ENCODE peak calls at places on chromosomes 2 and 18, in four cellular contexts. J is adipocyte, Q is OCI-LY7, P is cardiac muscle cell. C is an unnamed sample.

GRCh38 chr2:214575030-214575949 is 164.4 kb downstream of the VWC2L start:
- DNase-seq in Q (no peak), P (no peak), J (no peak), C (no peak)

GRCh38 chr18:39862341-39862740 is 2092.7 kb upstream of the PIK3C3 start:
- DNase-seq in P (no peak), Q (no peak), J (no peak), C (no peak)

GRCh38 chr2:41994177-41994576 is 53.6 kb upstream of the PKDCC start:
- DNase-seq in J (peak), P (peak), Q (no peak), C (no peak)

GRCh38 chr2:29459445-29460179 is 344.4 kb downstream of the CLIP4 start:
- DNase-seq in J (peak), P (peak), Q (no peak), C (no peak)

GRCh38 chr2:58925676-58926081 is 684.6 kb upstream of the FANCL start:
- DNase-seq in Q (no peak), P (no peak), J (peak), C (no peak)

GRCh38 chr2:197784956-197785941 is at the start of gene BOLL:
- DNase-seq in P (no peak), Q (no peak), J (no peak), C (no peak)

GRCh38 chr2:204015118-204015842 is 78.7 kb downstream of the ICOS start:
- DNase-seq in J (no peak), Q (no peak), P (no peak), C (no peak)

GRCh38 chr2:148607553-148607952 is 37.0 kb upstream of the EPC2 start:
- DNase-seq in J (no peak), P (no peak), Q (no peak), C (no peak)

GRCh38 chr2:138093455-138093854 is 129.2 kb downstream of the HNMT start:
- DNase-seq in P (no peak), Q (no peak), J (no peak), C (no peak)

GRCh38 chr2:237207641-237208040 is 122.0 kb downstream of the COPS8 start:
- DNase-seq in J (peak), P (peak), Q (no peak), C (no peak)

DNA sequence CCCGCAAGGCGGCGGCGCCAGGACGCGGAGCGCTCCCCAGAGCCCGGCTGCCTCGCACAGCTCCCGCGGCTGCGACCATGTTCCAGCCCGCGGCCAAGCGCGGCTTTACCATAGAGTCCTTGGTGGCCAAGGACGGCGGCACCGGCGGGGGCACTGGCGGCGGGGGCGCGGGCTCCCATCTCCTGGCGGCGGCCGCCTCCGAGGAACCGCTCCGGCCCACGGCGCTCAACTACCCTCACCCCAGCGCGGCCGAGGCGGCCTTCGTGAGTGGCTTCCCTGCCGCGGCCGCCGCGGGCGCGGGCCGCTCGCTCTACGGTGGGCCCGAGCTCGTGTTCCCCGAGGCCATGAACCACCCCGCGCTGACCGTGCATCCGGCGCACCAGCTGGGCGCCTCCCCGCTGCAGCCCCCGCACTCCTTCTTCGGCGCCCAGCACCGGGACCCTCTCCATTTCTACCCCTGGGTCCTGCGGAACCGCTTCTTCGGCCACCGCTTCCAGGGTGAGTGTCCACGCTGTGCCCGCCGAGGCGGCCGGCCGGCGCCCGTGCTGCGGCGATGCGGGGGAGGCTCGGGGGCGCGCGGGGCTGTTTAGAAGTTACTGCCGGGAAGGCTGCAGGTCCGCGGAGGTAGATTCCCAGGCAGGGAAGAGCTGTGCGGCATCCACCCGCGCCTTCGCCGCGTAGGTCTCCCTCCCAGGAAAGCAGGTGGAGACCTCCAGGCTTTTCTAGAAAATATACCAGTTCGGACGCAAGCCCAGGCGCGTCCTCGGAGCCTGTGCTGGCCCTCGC is 749 bp downstream of the EMX1 start:
- DNase-seq in Q (no peak), P (no peak), J (no peak), C (no peak)
- H3K4me3 ChIP-seq in Q (no peak), P (peak), J (no peak), C (no peak)

GRCh38 chr2:11743846-11744553 is 2.4 kb upstream of the LPIN1 start:
- DNase-seq in J (peak), P (peak), Q (peak), C (peak)

GRCh38 chr2:11742702-11743530 is 3.5 kb upstream of the LPIN1 start:
- DNase-seq in P (no peak), Q (no peak), J (no peak), C (no peak)

GRCh38 chr2:11742317-11742701 is 4.1 kb upstream of the LPIN1 start:
- DNase-seq in Q (no peak), P (no peak), J (no peak), C (no peak)

GRCh38 chr2:11744631-11745394 is 1.6 kb upstream of the LPIN1 start:
- DNase-seq in Q (peak), J (peak), P (peak), C (peak)

GRCh38 chr2:11743531-11743815 is 3.0 kb upstream of the LPIN1 start:
- DNase-seq in P (no peak), J (no peak), Q (no peak), C (no peak)
- H3K4me3 ChIP-seq in P (no peak), J (no peak), Q (peak), C (no peak)

GRCh38 chr2:225464346-225465025 is 65.0 kb downstream of the NYAP2 start:
- DNase-seq in J (no peak), Q (no peak), P (no peak), C (no peak)
- H3K4me3 ChIP-seq in J (peak), Q (no peak), P (no peak), C (no peak)

DNA sequence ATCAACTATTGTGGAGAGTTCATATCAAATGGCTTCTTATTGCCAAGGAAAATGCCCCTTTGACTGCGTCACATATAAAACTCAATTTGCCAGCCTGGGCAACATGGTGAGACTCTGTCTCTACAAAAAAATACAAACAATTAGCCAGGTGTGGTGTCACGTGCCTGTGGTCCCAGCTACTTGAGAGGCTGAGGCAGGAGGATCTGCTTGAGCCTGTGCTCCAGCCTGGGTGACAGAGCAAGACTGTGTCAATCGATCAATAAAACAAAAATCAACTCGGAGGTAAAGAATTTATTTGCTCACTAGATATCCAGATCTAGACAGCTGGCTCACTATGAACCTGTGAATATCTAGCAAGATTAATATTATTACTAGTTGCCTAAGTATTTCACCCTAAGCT is 1.7 kb upstream of the ZCCHC2 start:
- DNase-seq in P (no peak), Q (no peak), J (no peak), C (no peak)
- H3K4me3 ChIP-seq in P (no peak), Q (peak), J (peak), C (no peak)

GRCh38 chr2:677056-677949 is at the start of gene TMEM18:
- DNase-seq in Q (peak), P (peak), J (peak), C (peak)
- H3K4me3 ChIP-seq in Q (peak), P (peak), J (peak), C (peak)

DNA sequence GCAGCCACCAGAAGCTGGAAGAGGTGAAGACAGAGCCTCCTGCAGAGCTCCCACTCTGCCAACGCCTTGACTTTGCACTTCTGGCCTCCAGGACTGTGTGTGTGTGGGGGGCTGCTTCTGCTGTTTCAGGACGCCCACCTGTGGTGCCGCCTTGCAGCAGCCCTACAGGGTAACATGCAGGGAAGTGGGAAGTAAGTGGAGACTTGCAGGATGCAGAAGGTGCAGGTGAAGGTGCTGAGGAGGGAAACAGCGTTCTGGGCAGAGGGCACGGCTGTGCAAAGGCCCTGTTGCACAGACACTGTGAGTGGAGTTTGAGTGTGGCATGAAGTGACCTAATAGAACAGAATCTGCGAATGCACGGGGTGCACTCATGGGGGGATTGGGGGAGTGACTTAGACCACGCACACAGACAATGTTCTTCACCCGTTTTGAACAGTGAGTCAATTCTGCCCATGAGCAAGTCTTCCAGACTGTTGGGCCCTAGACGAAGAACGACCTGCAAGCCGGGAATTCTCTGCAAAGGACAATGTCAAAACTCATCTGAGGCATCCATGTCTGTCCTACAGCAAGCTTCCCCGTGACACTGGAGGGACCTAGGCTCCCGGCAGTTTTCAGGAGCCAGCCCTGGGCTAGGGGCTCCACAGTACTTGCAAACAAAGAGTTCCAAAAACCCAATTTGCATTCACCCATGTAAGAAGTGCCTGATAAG is 19.1 kb downstream of the MBP start:
- DNase-seq in Q (no peak), J (no peak), P (no peak), C (no peak)
- H3K4me3 ChIP-seq in Q (no peak), J (no peak), P (no peak), C (no peak)

GRCh38 chr2:225526731-225527427 is 127.4 kb downstream of the NYAP2 start:
- DNase-seq in Q (no peak), J (no peak), P (no peak), C (no peak)
- H3K4me3 ChIP-seq in Q (no peak), J (no peak), P (no peak), C (no peak)

GRCh38 chr2:100105678-100106054 is 36.7 kb downstream of the AFF3 start:
- DNase-seq in Q (no peak), P (no peak), J (no peak), C (no peak)
- H3K4me3 ChIP-seq in Q (peak), P (no peak), J (no peak), C (no peak)

GRCh38 chr2:234074751-234075520 is 24.4 kb downstream of the SPP2 start:
- DNase-seq in Q (no peak), J (no peak), P (no peak), C (no peak)

GRCh38 chr2:234072454-234072853 is 22.0 kb downstream of the SPP2 start:
- DNase-seq in P (no peak), Q (no peak), J (no peak), C (no peak)

GRCh38 chr2:234075521-234075915 is 25.0 kb downstream of the SPP2 start:
- DNase-seq in Q (no peak), J (no peak), P (no peak), C (no peak)

GRCh38 chr2:234075947-234076346 is 25.4 kb downstream of the SPP2 start:
- DNase-seq in J (no peak), P (no peak), Q (no peak), C (no peak)

GRCh38 chr2:234071664-234072063 is 21.2 kb downstream of the SPP2 start:
- DNase-seq in P (no peak), J (no peak), Q (peak), C (no peak)
- H3K4me3 ChIP-seq in P (no peak), J (no peak), Q (no peak), C (no peak)

C was measured in endothelial cell of umbilical vein.